ENCODE peak calls at places on chromosomes 3 and 15, in eight cellular contexts. X, C, G, M, B, E, S and Z are unnamed samples.

GRCh38 chr3:41265823-41266273 is 66.5 kb downstream of the CTNNB1 start:
- DNase-seq in X (no peak), C (no peak), G (no peak), M (no peak), B (no peak), E (peak; percentile 87), S (peak; percentile 87), Z (no peak)

GRCh38 chr3:153783804-153784203 is 337.4 kb upstream of the ARHGEF26 start:
- DNase-seq in X (no peak), C (no peak), G (no peak), M (no peak), B (no peak), E (no peak), S (peak; percentile 3), Z (no peak)

GRCh38 chr15:89401636-89402252 is 67.1 kb upstream of the POLG start:
- DNase-seq in X (no peak), C (peak; percentile 15), G (no peak), M (no peak), B (no peak), E (peak; percentile 62), S (peak; percentile 40), Z (no peak)

GRCh38 chr3:49673131-49673714 is 928 bp upstream of the APEH start:
- DNase-seq in X (no peak), C (no peak), G (peak; percentile 39), M (no peak), B (peak; percentile 37), E (no peak), S (no peak), Z (no peak)

GRCh38 chr15:98952381-98952803 is 55.2 kb downstream of the PGPEP1L start:
- DNase-seq in X (no peak), C (no peak), G (no peak), M (peak; percentile 59), B (no peak), E (no peak), S (no peak), Z (no peak)

GRCh38 chr3:130687327-130687726 is 59.3 kb downstream of the PIK3R4 start:
- DNase-seq in X (no peak), C (no peak), G (no peak), M (no peak), B (no peak), E (no peak), S (no peak), Z (no peak)

GRCh38 chr15:66883322-66883911 is 181.4 kb downstream of the SMAD6 start:
- DNase-seq in X (peak; percentile 56), C (peak; percentile 90), G (peak; percentile 92), M (peak; percentile 86), B (peak; percentile 43), E (peak; percentile 99), S (peak; percentile 100), Z (peak; percentile 85)

GRCh38 chr3:185405243-185405642 is 42.3 kb downstream of the MAP3K13 start:
- DNase-seq in X (no peak), C (no peak), G (no peak), M (no peak), B (no peak), E (no peak), S (no peak), Z (no peak)

GRCh38 chr3:195039180-195039843 is 231.6 kb downstream of the XXYLT1 start:
- DNase-seq in X (no peak), C (no peak), G (no peak), M (no peak), B (no peak), E (no peak), S (no peak), Z (no peak)

GRCh38 chr3:129944709-129945108 is 29.8 kb upstream of the TRH start:
- DNase-seq in X (no peak), C (no peak), G (no peak), M (no peak), B (no peak), E (no peak), S (no peak), Z (no peak)

GRCh38 chr3:86996261-86996955 is 5.5 kb upstream of the VGLL3 start:
- DNase-seq in X (no peak), C (no peak), G (no peak), M (no peak), B (no peak), E (peak; percentile 88), S (peak; percentile 79), Z (no peak)

GRCh38 chr15:74438696-74439316 is 5.0 kb upstream of the SEMA7A start:
- DNase-seq in X (peak; percentile 78), C (peak; percentile 75), G (peak; percentile 89), M (peak; percentile 77), B (peak; percentile 67), E (peak; percentile 53), S (peak; percentile 83), Z (no peak)

GRCh38 chr3:194009019-194009418 is 126.9 kb upstream of the HES1 start:
- DNase-seq in X (no peak), C (no peak), G (no peak), M (no peak), B (no peak), E (no peak), S (no peak), Z (no peak)

GRCh38 chr3:63523100-63523499 is 129.4 kb upstream of the SNTN start:
- DNase-seq in X (peak; percentile 25), C (no peak), G (no peak), M (no peak), B (peak; percentile 25), E (no peak), S (peak; percentile 0), Z (no peak)

GRCh38 chr15:50876260-50876988 is 32.1 kb upstream of the AP4E1 start:
- DNase-seq in X (no peak), C (no peak), G (no peak), M (no peak), B (peak; percentile 54), E (no peak), S (no peak), Z (no peak)

GRCh38 chr15:51619331-51620033 is 3.1 kb downstream of the DMXL2 start:
- DNase-seq in X (no peak), C (no peak), G (no peak), M (no peak), B (no peak), E (no peak), S (no peak), Z (no peak)

GRCh38 chr3:11283126-11283478 is 10.9 kb downstream of the ATG7 start:
- DNase-seq in X (no peak), C (no peak), G (no peak), M (no peak), B (no peak), E (no peak), S (no peak), Z (no peak)
- TF ChIP-seq CTCF in X (no peak), C (no peak), G (no peak), M (no peak), B (no peak), E (no peak), S (no peak), Z (no peak)

DNA sequence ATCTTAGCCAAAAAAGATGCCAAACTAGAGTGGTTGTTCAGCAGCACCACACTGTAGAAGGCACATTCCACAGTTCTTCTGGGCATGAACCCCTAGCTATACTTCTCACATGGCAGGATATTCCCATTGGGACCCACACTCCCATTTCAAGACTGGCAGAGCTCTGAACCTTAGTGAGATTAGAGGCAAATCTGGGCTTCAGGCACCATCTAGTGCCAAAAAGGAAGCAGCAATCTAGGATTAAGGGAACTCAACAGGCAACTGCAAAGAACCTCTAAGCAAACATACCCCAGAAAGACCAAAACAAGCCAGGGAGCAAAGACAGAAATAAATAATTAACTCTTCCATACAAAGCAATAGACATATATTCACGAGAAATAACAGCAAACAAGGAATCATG is 66.2 kb downstream of the TAFA4 start:
- DNase-seq in X (no peak), C (no peak), G (no peak), M (no peak), B (no peak), E (no peak), S (no peak), Z (no peak)
- TF ChIP-seq CTCF in X (no peak), C (no peak), G (peak; percentile 35), M (no peak), B (no peak), E (no peak), S (no peak), Z (no peak)

DNA sequence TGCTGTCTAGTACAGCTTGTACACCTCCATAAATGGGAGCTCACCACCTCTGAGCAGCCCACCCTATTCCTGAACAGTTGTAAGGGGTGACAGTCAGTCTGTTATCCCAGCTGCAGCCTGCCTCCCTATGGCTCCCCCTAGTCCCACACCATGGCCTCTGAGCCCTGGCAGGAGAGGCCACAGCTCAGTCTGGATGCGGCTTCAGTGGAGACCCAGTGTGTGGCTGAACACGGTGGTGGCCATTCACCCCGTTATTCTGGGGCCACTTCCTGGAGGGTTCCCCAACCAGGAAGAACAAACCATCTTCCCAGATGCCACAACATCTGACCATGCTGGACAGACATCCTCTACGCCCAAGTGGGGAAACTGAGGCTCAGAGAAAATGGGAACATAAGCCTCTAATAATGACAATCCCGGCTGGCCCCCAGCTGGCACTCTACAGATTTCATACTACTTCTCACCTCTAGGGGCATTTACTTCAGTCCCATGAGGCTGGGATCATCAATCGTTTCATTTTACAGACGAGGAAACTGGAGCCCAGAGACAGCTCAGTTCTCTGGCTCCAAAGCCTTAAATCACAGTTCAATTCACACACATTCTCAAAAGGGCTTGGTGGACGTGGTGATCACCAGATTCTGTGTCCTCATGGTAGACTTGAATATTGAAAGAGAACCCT is 9.3 kb upstream of the GRIP2 start:
- DNase-seq in X (no peak), C (peak; percentile 52), G (no peak), M (no peak), B (no peak), E (peak; percentile 13), S (no peak), Z (no peak)
- TF ChIP-seq CTCF in X (peak; percentile 29), C (peak; percentile 47), G (peak; percentile 10), M (peak; percentile 16), B (no peak), E (peak; percentile 53), S (peak; percentile 35), Z (no peak)

GRCh38 chr3:151837057-151837456 is 23.1 kb downstream of the AADAC start:
- DNase-seq in X (no peak), C (peak; percentile 82), G (peak; percentile 66), M (no peak), B (no peak), E (peak; percentile 69), S (peak; percentile 65), Z (no peak)

GRCh38 chr3:151838574-151839312 is 24.8 kb downstream of the AADAC start:
- DNase-seq in X (peak; percentile 22), C (peak; percentile 93), G (peak; percentile 89), M (peak; percentile 61), B (peak; percentile 62), E (peak; percentile 76), S (peak; percentile 93), Z (no peak)

GRCh38 chr3:151841801-151842200 is 27.9 kb downstream of the AADAC start:
- DNase-seq in X (no peak), C (no peak), G (no peak), M (no peak), B (no peak), E (no peak), S (no peak), Z (no peak)

GRCh38 chr3:151835751-151836550 is 22.0 kb downstream of the AADAC start:
- DNase-seq in X (no peak), C (no peak), G (no peak), M (no peak), B (no peak), E (peak; percentile 53), S (peak; percentile 71), Z (no peak)

DNA sequence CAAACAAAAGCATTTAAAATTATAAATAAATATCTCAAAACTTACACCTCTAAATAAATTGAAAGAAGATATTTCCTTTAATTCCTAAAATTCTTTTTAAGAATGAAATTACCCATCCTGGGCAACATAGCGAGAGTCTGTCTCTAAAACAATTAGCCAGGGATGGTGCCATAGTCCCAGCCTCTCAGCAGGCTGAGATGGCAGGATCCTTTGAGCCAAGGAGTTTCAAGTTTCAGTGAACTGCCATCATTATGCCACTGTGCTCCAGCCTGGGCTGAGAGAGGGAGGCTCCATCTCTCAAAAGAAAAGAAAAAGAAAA is 25.4 kb downstream of the AADAC start:
- DNase-seq in X (no peak), C (peak; percentile 67), G (no peak), M (no peak), B (no peak), E (no peak), S (no peak), Z (no peak)
- TF ChIP-seq CTCF in X (no peak), C (no peak), G (no peak), M (no peak), B (peak; percentile 2), E (no peak), S (no peak), Z (no peak)